ENCODE peak calls at places on chromosomes 2 and 18, in nine cellular contexts. W is activated CD8-positive, alpha-beta memory T cell treated with anti-CD3 and anti-CD28 coated beads for 24 hours; U is amniotic epithelial cell; C is sciatic nerve; T is PC-9; E is HuH-7.5; V is dorsolateral prefrontal cortex; K is NCI-H1417; O is central memory CD4-positive, alpha-beta T cell. S is an unnamed sample.

GRCh38 chr2:234111523-234111922 is 61.0 kb downstream of the SPP2 start:
- DNase-seq in W (no peak), U (no peak), C (no peak), T (peak), E (no peak), V (no peak), K (no peak), O (no peak), S (no peak)

GRCh38 chr2:60152226-60152833 is 401.1 kb downstream of the BCL11A start:
- DNase-seq in W (no peak), U (peak), C (no peak), T (no peak), E (no peak), V (no peak), K (peak), O (no peak), S (no peak)

GRCh38 chr2:75632813-75633212 is 13.8 kb upstream of the MRPL19 start:
- DNase-seq in W (no peak), U (no peak), C (no peak), T (no peak), E (no peak), V (no peak), K (no peak), O (no peak), S (no peak)

GRCh38 chr2:62150597-62151305 is 45.2 kb upstream of the B3GNT2 start:
- DNase-seq in W (no peak), U (peak), C (no peak), T (peak), E (no peak), V (no peak), K (no peak), O (no peak), S (no peak)

GRCh38 chr2:101253013-101253712 is 477 bp downstream of the CNOT11 start:
- DNase-seq in W (no peak), U (peak), C (peak), T (peak), E (peak), V (peak), K (peak), O (peak), S (peak)

GRCh38 chr2:47038656-47039501 is 116.2 kb downstream of the STPG4 start:
- DNase-seq in W (no peak), U (peak), C (no peak), T (no peak), E (no peak), V (peak), K (peak), O (no peak), S (peak)

GRCh38 chr2:223697921-223698645 is 95.9 kb upstream of the SCG2 start:
- DNase-seq in W (no peak), U (no peak), C (no peak), T (no peak), E (no peak), V (no peak), K (no peak), O (no peak), S (no peak)

GRCh38 chr2:43905871-43906270 is 67.1 kb downstream of the ABCG8 start:
- DNase-seq in W (no peak), U (no peak), C (no peak), T (no peak), E (no peak), V (no peak), K (no peak), O (no peak), S (no peak)

GRCh38 chr2:198098918-198099317 is 294.5 kb downstream of the PLCL1 start:
- DNase-seq in W (no peak), U (no peak), C (no peak), T (no peak), E (no peak), V (peak), K (no peak), O (no peak), S (peak)

GRCh38 chr2:27705851-27706622 is 42.3 kb downstream of the SLC4A1AP start:
- DNase-seq in W (no peak), U (peak), C (no peak), T (peak), E (no peak), V (no peak), K (peak), O (no peak), S (no peak)

GRCh38 chr2:131413148-131413747 is 49.3 kb upstream of the RAB6D start:
- DNase-seq in W (no peak), U (peak), C (no peak), T (no peak), E (peak), V (no peak), K (peak), O (peak), S (no peak)

GRCh38 chr2:233823731-233824121 is 30.6 kb downstream of the HJURP start:
- DNase-seq in W (no peak), U (no peak), C (no peak), T (no peak), E (no peak), V (no peak), K (no peak), O (no peak), S (no peak)

GRCh38 chr18:73979742-73980141 is 167.9 kb downstream of the FBXO15 start:
- DNase-seq in W (no peak), U (peak), C (no peak), T (peak), E (no peak), V (no peak), K (no peak), O (no peak), S (peak)

GRCh38 chr18:59039449-59039848 is 100.2 kb upstream of the SEC11C start:
- DNase-seq in W (no peak), U (no peak), C (no peak), T (no peak), E (no peak), V (no peak), K (no peak), O (no peak), S (no peak)

GRCh38 chr2:182717451-182718215 is 1.6 kb downstream of the DNAJC10 start:
- DNase-seq in W (no peak), U (no peak), C (no peak), T (no peak), E (no peak), V (no peak), K (peak), O (peak), S (no peak)

GRCh38 chr2:36568533-36569246 is 29.3 kb downstream of the FEZ2 start:
- DNase-seq in W (no peak), U (peak), C (no peak), T (peak), E (no peak), V (no peak), K (no peak), O (no peak), S (no peak)

GRCh38 chr18:46917108-46917807 is at the start of the genes KATNAL2 and PIAS2:
- DNase-seq in W (peak), U (peak), C (peak), T (peak), E (peak), V (peak), K (peak), O (peak), S (peak)

GRCh38 chr2:71385008-71385407 is 53.4 kb downstream of the ZNF638 start:
- DNase-seq in W (no peak), U (peak), C (no peak), T (no peak), E (no peak), V (no peak), K (no peak), O (no peak), S (no peak)

GRCh38 chr2:84846732-84847131 is 34.2 kb downstream of the TRABD2A start:
- DNase-seq in W (peak), U (peak), C (peak), T (no peak), E (no peak), V (no peak), K (no peak), O (no peak), S (no peak)

GRCh38 chr18:48290162-48290926 is 118.8 kb downstream of the ZBTB7C start:
- DNase-seq in W (peak), U (no peak), C (no peak), T (no peak), E (no peak), V (no peak), K (peak), O (no peak), S (no peak)

GRCh38 chr2:234033174-234033573 is 17.3 kb upstream of the SPP2 start:
- DNase-seq in W (no peak), U (no peak), C (no peak), T (no peak), E (no peak), V (no peak), K (no peak), O (no peak), S (no peak)

GRCh38 chr2:30346475-30347169 is 100.4 kb upstream of the LCLAT1 start:
- DNase-seq in W (no peak), U (no peak), C (peak), T (no peak), E (no peak), V (peak), K (no peak), O (no peak), S (no peak)

GRCh38 chr2:133077259-133077822 is 407.3 kb upstream of the LYPD1 start:
- DNase-seq in W (no peak), U (peak), C (no peak), T (no peak), E (no peak), V (no peak), K (no peak), O (no peak), S (no peak)

GRCh38 chr2:200596774-200597173 is 11.0 kb downstream of the AOX1 start:
- DNase-seq in W (no peak), U (no peak), C (no peak), T (no peak), E (no peak), V (no peak), K (peak), O (no peak), S (no peak)

GRCh38 chr2:154375625-154376020 is 322.9 kb upstream of the KCNJ3 start:
- DNase-seq in W (no peak), U (peak), C (no peak), T (no peak), E (no peak), V (no peak), K (peak), O (no peak), S (no peak)